ENCODE peak calls at places on chromosomes 4 and X, in six cellular contexts. I is transverse colon; Y is tibial artery; K is epithelial cell of esophagus; T is CD8-positive, alpha-beta T cell; X is heart right ventricle. F is an unnamed sample.

GRCh38 chr4:1463927-1464540 is 57.8 kb upstream of the NKX1-1 start:
- DNase-seq in I (no peak), Y (no peak), K (no peak), T (no peak), X (no peak), F (peak)

GRCh38 chrX:155127940-155128339 is 56.6 kb downstream of the BRCC3 start:
- DNase-seq in I (no peak), Y (no peak), K (no peak), T (no peak), X (no peak), F (no peak)

GRCh38 chrX:41344053-41344452 is 10.1 kb downstream of the DDX3X start:
- DNase-seq in I (no peak), Y (no peak), K (no peak), T (no peak), X (no peak), F (no peak)

GRCh38 chr4:67875011-67875410 is 8.8 kb downstream of the TMPRSS11D start:
- DNase-seq in I (no peak), Y (no peak), K (peak), T (no peak), X (no peak), F (no peak)

GRCh38 chr4:54657556-54658313 is at the start of gene KIT:
- DNase-seq in I (peak), Y (no peak), K (no peak), T (no peak), X (peak), F (no peak)

GRCh38 chrX:132216806-132217202 is 2.4 kb downstream of the RAP2C start:
- DNase-seq in I (no peak), Y (no peak), K (peak), T (no peak), X (no peak), F (no peak)

GRCh38 chr4:154507170-154507569 is 15.6 kb upstream of the DCHS2 start:
- DNase-seq in I (no peak), Y (no peak), K (peak), T (no peak), X (no peak), F (no peak)

GRCh38 chr4:179625391-179625790 is 2183.2 kb upstream of the AGA start:
- DNase-seq in I (no peak), Y (no peak), K (peak), T (no peak), X (no peak), F (no peak)

GRCh38 chr4:138426751-138427150 is 184.6 kb upstream of the SLC7A11 start:
- DNase-seq in I (no peak), Y (no peak), K (no peak), T (no peak), X (no peak), F (no peak)

GRCh38 chr4:158870282-158871049 is 101.6 kb downstream of the FNIP2 start:
- DNase-seq in I (no peak), Y (no peak), K (no peak), T (no peak), X (no peak), F (no peak)

GRCh38 chrX:103396186-103396585 is 19.8 kb downstream of the BEX3 start:
- DNase-seq in I (no peak), Y (no peak), K (no peak), T (no peak), X (no peak), F (no peak)

GRCh38 chr4:86974481-86975050 is 39.8 kb downstream of the AFF1 start:
- DNase-seq in I (no peak), Y (no peak), K (no peak), T (no peak), X (no peak), F (no peak)

GRCh38 chrX:24343719-24344118 is 16.7 kb upstream of the SUPT20HL1 start:
- DNase-seq in I (no peak), Y (no peak), K (no peak), T (no peak), X (no peak), F (no peak)

GRCh38 chrX:136694491-136695087 is 46.6 kb downstream of the CD40LG start:
- DNase-seq in I (no peak), Y (no peak), K (peak), T (no peak), X (no peak), F (no peak)

GRCh38 chrX:50971390-50971789 is 60.9 kb downstream of the BMP15 start:
- DNase-seq in I (no peak), Y (no peak), K (peak), T (no peak), X (no peak), F (no peak)

GRCh38 chr4:143025111-143025704 is 159.5 kb upstream of the USP38 start:
- DNase-seq in I (no peak), Y (no peak), K (peak), T (no peak), X (no peak), F (no peak)

GRCh38 chrX:19179389-19179788 is 57.1 kb upstream of the ADGRG2 start:
- DNase-seq in I (no peak), Y (no peak), K (no peak), T (no peak), X (no peak), F (no peak)

GRCh38 chr4:97987019-97987648 is 156.1 kb downstream of the STPG2 start:
- DNase-seq in I (no peak), Y (no peak), K (peak), T (no peak), X (no peak), F (no peak)

GRCh38 chr4:116361782-116362181 is 723.6 kb downstream of the TRAM1L1 start:
- DNase-seq in I (no peak), Y (no peak), K (peak), T (no peak), X (no peak), F (no peak)

GRCh38 chr4:140238353-140239041 is 84.5 kb upstream of the MAML3 start:
- DNase-seq in I (peak), Y (peak), K (peak), T (no peak), X (peak), F (peak)

GRCh38 chrX:17559728-17560379 is 177.4 kb upstream of the SCML1 start:
- DNase-seq in I (no peak), Y (peak), K (peak), T (no peak), X (no peak), F (no peak)

GRCh38 chr4:128573781-128574508 is 235.6 kb upstream of the JADE1 start:
- DNase-seq in I (no peak), Y (no peak), K (peak), T (no peak), X (no peak), F (no peak)

GRCh38 chrX:6778547-6779231 is 243.8 kb upstream of the VCX3A start:
- DNase-seq in I (no peak), Y (no peak), K (no peak), T (no peak), X (no peak), F (no peak)

GRCh38 chrX:121322159-121322558 is 274.7 kb downstream of the GLUD2 start:
- DNase-seq in I (no peak), Y (no peak), K (peak), T (no peak), X (no peak), F (no peak)

GRCh38 chr4:175772170-175772685 is 39.8 kb downstream of the GPM6A start:
- DNase-seq in I (no peak), Y (no peak), K (no peak), T (no peak), X (no peak), F (no peak)

GRCh38 chr4:76364763-76365162 is 56.2 kb downstream of the CCDC158 start:
- DNase-seq in I (no peak), Y (no peak), K (no peak), T (no peak), X (no peak), F (no peak)

GRCh38 chr4:153560918-153561317 is 94.8 kb downstream of the TMEM131L start:
- DNase-seq in I (no peak), Y (no peak), K (no peak), T (no peak), X (no peak), F (no peak)

GRCh38 chr4:85879518-85879917 is 404.6 kb downstream of the ARHGAP24 start:
- DNase-seq in I (no peak), Y (no peak), K (no peak), T (no peak), X (no peak), F (no peak)

GRCh38 chr4:161132715-161133425 is 1030.9 kb downstream of the FSTL5 start:
- DNase-seq in I (no peak), Y (no peak), K (no peak), T (no peak), X (no peak), F (no peak)

GRCh38 chr4:1900087-1900433 is 28.9 kb downstream of the NSD2 start:
- DNase-seq in I (no peak), Y (no peak), K (no peak), T (no peak), X (no peak), F (no peak)

GRCh38 chr4:105620640-105621323 is 68.4 kb downstream of the ARHGEF38 start:
- DNase-seq in I (no peak), Y (no peak), K (peak), T (no peak), X (no peak), F (no peak)

GRCh38 chrX:46791927-46792825 is 33.3 kb upstream of the SLC9A7 start:
- DNase-seq in I (no peak), Y (no peak), K (peak), T (no peak), X (no peak), F (no peak)

GRCh38 chr4:10974371-10974770 is 289.8 kb upstream of the CLNK start:
- DNase-seq in I (no peak), Y (no peak), K (peak), T (no peak), X (no peak), F (no peak)

GRCh38 chr4:2395584-2395983 is 22.9 kb downstream of the ZFYVE28 start:
- DNase-seq in I (no peak), Y (no peak), K (no peak), T (no peak), X (no peak), F (no peak)

GRCh38 chr4:104128850-104129213 is 365.9 kb downstream of the CXXC4 start:
- DNase-seq in I (no peak), Y (no peak), K (peak), T (no peak), X (no peak), F (no peak)

GRCh38 chr4:151993521-151993920 is 232.7 kb upstream of the GATB start:
- DNase-seq in I (no peak), Y (no peak), K (no peak), T (no peak), X (no peak), F (no peak)

GRCh38 chr4:151991001-151991883 is 230.4 kb upstream of the GATB start:
- DNase-seq in I (no peak), Y (no peak), K (no peak), T (no peak), X (no peak), F (no peak)

GRCh38 chr4:151992301-151992700 is 231.5 kb upstream of the GATB start:
- DNase-seq in I (no peak), Y (no peak), K (peak), T (no peak), X (no peak), F (no peak)

GRCh38 chr4:151991884-151992166 is 231.0 kb upstream of the GATB start:
- DNase-seq in I (no peak), Y (no peak), K (no peak), T (no peak), X (no peak), F (no peak)

DNA sequence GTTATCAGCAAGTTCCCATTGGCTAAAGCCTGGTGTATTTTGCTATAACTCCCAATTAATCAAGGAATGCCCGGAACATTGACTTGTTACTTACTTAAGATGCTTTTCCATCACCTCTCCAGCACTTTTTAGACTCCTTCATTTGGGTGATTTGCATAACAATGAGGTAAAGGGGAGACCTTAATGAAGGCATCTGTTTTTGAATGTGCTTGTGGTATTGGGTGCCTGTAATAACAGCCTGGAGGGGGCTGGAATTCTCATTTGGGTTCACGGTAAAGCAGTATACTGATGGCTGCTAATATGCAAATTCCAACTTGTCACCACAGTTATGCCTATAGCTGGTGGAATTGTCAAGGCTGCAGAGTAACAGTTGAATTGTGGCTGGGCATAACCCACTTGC is 231.9 kb upstream of the GATB start:
- DNase-seq in I (no peak), Y (no peak), K (no peak), T (no peak), X (no peak), F (no peak)
- H3K4me3 ChIP-seq in I (no peak), Y (no peak), K (no peak), T (no peak), X (no peak), F (no peak)

GRCh38 chr4:38400946-38401345 is 263.1 kb upstream of the KLF3 start:
- DNase-seq in I (no peak), Y (no peak), K (peak), T (no peak), X (no peak), F (no peak)
- TF ChIP-seq CTCF in I (no peak), Y (no peak), K (no peak), T (no peak), X (no peak), F (no peak)

DNA sequence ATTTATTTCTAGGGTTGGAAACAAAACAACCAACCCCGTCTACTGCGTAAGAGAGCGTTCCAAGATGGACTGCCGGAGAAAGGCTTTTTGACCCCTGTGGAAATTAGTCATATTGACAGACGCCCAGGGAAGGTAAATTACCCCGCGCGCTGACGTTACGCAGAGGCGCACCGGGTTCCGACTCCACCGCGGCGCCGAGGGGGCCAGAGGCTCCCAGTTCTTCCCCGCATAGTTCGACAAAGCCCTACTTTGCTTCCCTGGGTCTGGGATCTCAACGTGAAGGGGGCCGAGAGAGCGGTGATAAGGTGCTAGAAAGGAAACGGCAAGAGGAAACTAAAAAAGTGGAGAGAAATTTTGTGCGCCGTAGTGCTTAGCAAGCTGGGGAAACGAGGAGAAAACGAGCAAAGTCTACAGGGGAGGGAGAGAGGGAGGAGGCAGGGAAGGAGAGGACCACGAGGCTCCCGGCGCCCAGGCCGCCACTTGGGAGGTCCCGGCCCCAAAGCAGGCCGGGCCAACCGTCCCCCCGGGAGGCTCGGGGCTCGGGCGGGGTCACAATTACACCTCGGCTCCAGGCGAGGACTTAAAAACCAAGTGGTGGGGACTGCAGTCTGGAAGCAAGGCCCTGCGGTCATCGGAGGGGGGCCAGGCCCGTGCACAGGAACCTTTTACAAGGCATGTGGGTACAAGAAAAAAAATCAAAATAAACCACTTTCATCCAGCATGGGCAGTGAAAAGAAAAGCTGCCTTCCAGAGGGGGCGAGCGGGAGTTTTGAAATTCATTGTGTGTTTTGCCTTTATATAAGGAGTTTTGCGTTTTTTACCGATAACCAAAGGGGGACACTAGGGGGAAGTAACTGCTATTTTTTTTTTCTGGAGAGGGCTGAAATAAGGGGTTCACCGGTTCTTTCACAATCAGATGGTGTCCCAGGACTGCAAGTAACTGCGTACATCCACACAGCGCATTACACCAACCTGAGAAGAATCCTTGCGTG is 13.1 kb downstream of the HAND2 start:
- DNase-seq in I (no peak), Y (peak), K (no peak), T (no peak), X (no peak), F (no peak)
- H3K4me3 ChIP-seq in I (peak), Y (peak), K (no peak), T (no peak), X (peak), F (peak)

DNA sequence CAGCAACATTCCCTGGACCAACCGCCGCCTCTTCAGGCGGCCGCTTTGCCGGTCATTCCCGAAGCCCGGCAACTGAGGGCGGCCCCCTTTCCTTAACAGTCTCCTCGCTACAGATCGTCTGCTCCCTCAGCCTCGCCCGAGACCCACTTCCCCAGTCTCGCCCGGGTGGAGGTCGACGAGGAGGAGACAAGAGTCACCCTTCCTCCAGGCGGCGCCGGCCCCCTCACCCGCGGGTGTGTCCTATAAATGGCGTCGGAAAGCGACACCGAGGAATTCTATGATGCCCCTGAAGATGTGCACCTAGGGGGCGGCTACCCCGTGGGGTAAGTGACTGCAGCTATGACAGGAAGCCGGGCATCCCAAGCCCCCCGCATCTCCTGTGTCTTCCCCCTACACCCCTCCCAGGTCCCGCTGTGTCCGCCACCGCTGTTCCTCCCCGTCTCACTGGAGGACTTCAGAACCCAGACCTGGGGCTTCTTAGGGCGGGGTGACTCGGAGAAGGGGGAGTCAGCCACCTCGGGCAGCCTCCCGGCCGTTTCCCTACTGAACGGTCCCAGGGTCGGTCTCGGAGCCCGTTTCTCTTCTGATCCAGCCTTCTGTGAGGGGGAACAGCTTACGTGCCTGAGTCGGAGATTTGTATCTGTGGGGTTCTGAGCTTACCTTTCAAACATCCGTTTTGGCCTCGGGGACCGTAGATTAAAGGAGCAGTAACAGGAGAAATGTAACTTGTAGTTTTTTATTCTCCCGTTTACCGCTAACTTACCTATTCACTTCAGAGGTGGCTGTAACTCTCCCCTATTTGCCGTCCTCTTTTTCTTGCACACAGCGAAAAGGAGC is 570 bp downstream of the WDR44 start:
- DNase-seq in I (peak), Y (peak), K (peak), T (peak), X (peak), F (no peak)
- TF ChIP-seq CTCF in I (no peak), Y (no peak), K (peak), T (no peak), X (no peak), F (no peak)

DNA sequence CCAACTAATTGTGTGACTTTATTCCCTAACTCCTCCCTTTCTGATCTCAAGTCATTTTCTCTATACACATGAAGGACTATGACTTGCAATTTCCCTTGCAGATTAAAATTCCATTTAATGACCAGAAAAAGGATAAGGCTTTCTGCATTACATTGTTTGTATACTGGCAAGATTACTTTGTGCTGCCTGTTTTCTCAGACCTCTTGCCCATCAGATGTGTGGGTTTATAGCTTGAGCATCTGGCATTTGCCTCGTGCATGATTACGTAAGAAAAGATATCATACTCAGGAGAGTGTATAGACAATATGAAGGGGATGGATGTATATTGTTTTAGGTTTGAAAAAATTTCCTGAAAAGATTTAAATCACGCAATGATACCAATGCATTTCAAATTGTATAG is 593.8 kb upstream of the SLIT2 start:
- DNase-seq in I (no peak), Y (no peak), K (no peak), T (no peak), X (no peak), F (no peak)
- H3K4me3 ChIP-seq in I (no peak), Y (no peak), K (no peak), T (no peak), X (no peak), F (no peak)

GRCh38 chr4:100369871-100370270 is 148.0 kb downstream of the EMCN start:
- DNase-seq in I (no peak), Y (no peak), K (no peak), T (no peak), X (no peak), F (no peak)

GRCh38 chr4:100367451-100367850 is 150.4 kb downstream of the EMCN start:
- DNase-seq in I (no peak), Y (no peak), K (no peak), T (no peak), X (no peak), F (no peak)

DNA sequence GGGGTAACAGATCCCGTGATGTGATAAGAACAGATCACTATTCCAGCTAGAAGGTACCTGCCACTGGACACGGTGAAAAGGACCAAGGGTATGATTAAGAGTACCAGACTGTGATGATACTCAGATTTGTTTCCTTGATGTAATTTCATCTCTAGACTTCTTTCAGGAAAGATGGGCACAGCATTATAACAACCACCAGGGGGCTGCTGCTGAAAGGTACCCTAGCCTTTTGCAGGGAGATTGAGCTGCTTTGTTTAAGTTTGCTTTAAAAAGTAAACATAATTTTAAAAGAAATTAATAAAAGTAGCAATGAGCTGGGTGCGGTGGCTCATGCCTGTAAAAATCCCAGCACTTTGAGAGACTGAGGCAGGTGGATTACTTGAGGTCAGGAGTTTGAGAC is 145.4 kb downstream of the EMCN start:
- DNase-seq in I (no peak), Y (no peak), K (peak), T (no peak), X (no peak), F (no peak)
- TF ChIP-seq CTCF in I (no peak), Y (no peak), K (peak), T (no peak), X (no peak), F (no peak)